ENCODE peak calls at places on chromosomes 2 and 18, in eight cellular contexts. One of them, this sample, is unnamed.

GRCh38 chr2:29562319-29562718 is 359.1 kb downstream of the ALK start:
- DNase-seq in lower lobe of right lung: no peak
- DNase-seq in neural crest cell: no peak
- DNase-seq in astrocyte of the spinal cord: no peak
- DNase-seq in osteocyte: no peak
- DNase-seq in body of pancreas: no peak
- DNase-seq in neural progenitor cell: no peak
- DNase-seq in GM10248: no peak
- DNase-seq in this sample: no peak

GRCh38 chr2:147456729-147457128 is 388.1 kb upstream of the ACVR2A start:
- DNase-seq in body of pancreas: no peak
- DNase-seq in neural crest cell: no peak
- DNase-seq in lower lobe of right lung: no peak
- DNase-seq in neural progenitor cell: no peak
- DNase-seq in GM10248: no peak
- DNase-seq in astrocyte of the spinal cord: no peak
- DNase-seq in osteocyte: no peak
- DNase-seq in this sample: no peak

GRCh38 chr18:46148810-46149209 is 44.6 kb downstream of the HAUS1 start:
- DNase-seq in neural progenitor cell: peak
- DNase-seq in lower lobe of right lung: no peak
- DNase-seq in neural crest cell: peak
- DNase-seq in osteocyte: no peak
- DNase-seq in GM10248: peak
- DNase-seq in astrocyte of the spinal cord: peak
- DNase-seq in body of pancreas: peak
- DNase-seq in this sample: no peak

GRCh38 chr2:95158441-95158840 is 1.2 kb downstream of the ZNF514 start:
- DNase-seq in astrocyte of the spinal cord: no peak
- DNase-seq in lower lobe of right lung: no peak
- DNase-seq in neural crest cell: no peak
- DNase-seq in body of pancreas: peak
- DNase-seq in osteocyte: no peak
- DNase-seq in neural progenitor cell: no peak
- DNase-seq in GM10248: no peak
- DNase-seq in this sample: no peak

GRCh38 chr2:200713003-200713703 is 98.6 kb upstream of the BZW1 start:
- DNase-seq in GM10248: peak
- DNase-seq in osteocyte: peak
- DNase-seq in neural crest cell: peak
- DNase-seq in body of pancreas: peak
- DNase-seq in neural progenitor cell: peak
- DNase-seq in lower lobe of right lung: peak
- DNase-seq in astrocyte of the spinal cord: peak
- DNase-seq in this sample: peak

GRCh38 chr2:42338567-42339190 is 22.3 kb downstream of the COX7A2L start:
- DNase-seq in astrocyte of the spinal cord: no peak
- DNase-seq in body of pancreas: peak
- DNase-seq in osteocyte: no peak
- DNase-seq in GM10248: no peak
- DNase-seq in lower lobe of right lung: no peak
- DNase-seq in neural crest cell: no peak
- DNase-seq in neural progenitor cell: no peak
- DNase-seq in this sample: no peak

GRCh38 chr18:10271481-10271880 is 183.0 kb upstream of the APCDD1 start:
- DNase-seq in osteocyte: no peak
- DNase-seq in GM10248: no peak
- DNase-seq in astrocyte of the spinal cord: no peak
- DNase-seq in neural progenitor cell: no peak
- DNase-seq in neural crest cell: no peak
- DNase-seq in lower lobe of right lung: no peak
- DNase-seq in body of pancreas: no peak
- DNase-seq in this sample: no peak

GRCh38 chr2:212931271-212931670 is 220.1 kb downstream of the IKZF2 start:
- DNase-seq in GM10248: no peak
- DNase-seq in body of pancreas: no peak
- DNase-seq in astrocyte of the spinal cord: no peak
- DNase-seq in osteocyte: no peak
- DNase-seq in neural progenitor cell: no peak
- DNase-seq in lower lobe of right lung: no peak
- DNase-seq in neural crest cell: no peak
- DNase-seq in this sample: no peak

GRCh38 chr2:8644605-8645175 is 37.2 kb upstream of the ID2 start:
- DNase-seq in astrocyte of the spinal cord: no peak
- DNase-seq in neural crest cell: no peak
- DNase-seq in lower lobe of right lung: peak
- DNase-seq in body of pancreas: peak
- DNase-seq in GM10248: no peak
- DNase-seq in neural progenitor cell: no peak
- DNase-seq in osteocyte: no peak
- DNase-seq in this sample: no peak

GRCh38 chr2:200523604-200524003 is 2.4 kb upstream of the SGO2 start:
- DNase-seq in body of pancreas: no peak
- DNase-seq in osteocyte: no peak
- DNase-seq in GM10248: no peak
- DNase-seq in neural progenitor cell: no peak
- DNase-seq in astrocyte of the spinal cord: no peak
- DNase-seq in lower lobe of right lung: no peak
- DNase-seq in neural crest cell: no peak
- DNase-seq in this sample: no peak

GRCh38 chr2:70014959-70015358 is 53.5 kb upstream of the ASPRV1 start:
- DNase-seq in osteocyte: no peak
- DNase-seq in GM10248: no peak
- DNase-seq in lower lobe of right lung: no peak
- DNase-seq in neural crest cell: no peak
- DNase-seq in body of pancreas: no peak
- DNase-seq in neural progenitor cell: no peak
- DNase-seq in astrocyte of the spinal cord: no peak
- DNase-seq in this sample: no peak

GRCh38 chr2:118095610-118096009 is 7.3 kb downstream of the INSIG2 start:
- DNase-seq in osteocyte: no peak
- DNase-seq in body of pancreas: no peak
- DNase-seq in neural progenitor cell: no peak
- DNase-seq in GM10248: no peak
- DNase-seq in astrocyte of the spinal cord: no peak
- DNase-seq in neural crest cell: no peak
- DNase-seq in lower lobe of right lung: no peak
- DNase-seq in this sample: no peak

GRCh38 chr2:177352441-177353070 is 40.0 kb upstream of the AGPS start:
- DNase-seq in astrocyte of the spinal cord: no peak
- DNase-seq in osteocyte: no peak
- DNase-seq in GM10248: no peak
- DNase-seq in lower lobe of right lung: no peak
- DNase-seq in neural progenitor cell: no peak
- DNase-seq in body of pancreas: no peak
- DNase-seq in neural crest cell: no peak
- DNase-seq in this sample: no peak

GRCh38 chr2:55109219-55109891 is 59.1 kb upstream of the RTN4 start:
- DNase-seq in lower lobe of right lung: no peak
- DNase-seq in astrocyte of the spinal cord: peak
- DNase-seq in body of pancreas: peak
- DNase-seq in neural crest cell: no peak
- DNase-seq in GM10248: no peak
- DNase-seq in neural progenitor cell: no peak
- DNase-seq in osteocyte: no peak
- DNase-seq in this sample: no peak

GRCh38 chr18:67864677-67865340 is 348.3 kb upstream of the DSEL start:
- DNase-seq in neural crest cell: no peak
- DNase-seq in body of pancreas: no peak
- DNase-seq in astrocyte of the spinal cord: peak
- DNase-seq in neural progenitor cell: peak
- DNase-seq in lower lobe of right lung: no peak
- DNase-seq in osteocyte: no peak
- DNase-seq in GM10248: no peak
- DNase-seq in this sample: no peak

GRCh38 chr2:177604291-177605065 is 211.9 kb downstream of the AGPS start:
- DNase-seq in body of pancreas: no peak
- DNase-seq in GM10248: peak
- DNase-seq in astrocyte of the spinal cord: peak
- DNase-seq in neural progenitor cell: peak
- DNase-seq in osteocyte: peak
- DNase-seq in neural crest cell: peak
- DNase-seq in lower lobe of right lung: no peak
- DNase-seq in this sample: no peak

GRCh38 chr18:4058179-4058578 is 396.9 kb downstream of the DLGAP1 start:
- DNase-seq in astrocyte of the spinal cord: no peak
- DNase-seq in neural progenitor cell: no peak
- DNase-seq in lower lobe of right lung: no peak
- DNase-seq in osteocyte: no peak
- DNase-seq in body of pancreas: no peak
- DNase-seq in GM10248: no peak
- DNase-seq in neural crest cell: no peak
- DNase-seq in this sample: no peak

GRCh38 chr2:54579682-54580349 is 123.7 kb downstream of the SPTBN1 start:
- DNase-seq in osteocyte: no peak
- DNase-seq in body of pancreas: peak
- DNase-seq in lower lobe of right lung: no peak
- DNase-seq in neural crest cell: no peak
- DNase-seq in GM10248: peak
- DNase-seq in neural progenitor cell: no peak
- DNase-seq in astrocyte of the spinal cord: no peak
- DNase-seq in this sample: no peak

GRCh38 chr18:77344777-77345507 is 95.3 kb downstream of the GALR1 start:
- DNase-seq in lower lobe of right lung: no peak
- DNase-seq in astrocyte of the spinal cord: peak
- DNase-seq in neural crest cell: no peak
- DNase-seq in neural progenitor cell: no peak
- DNase-seq in body of pancreas: no peak
- DNase-seq in GM10248: no peak
- DNase-seq in osteocyte: no peak
- DNase-seq in this sample: no peak

GRCh38 chr2:197097578-197098366 is 171.3 kb upstream of the PGAP1 start:
- DNase-seq in lower lobe of right lung: no peak
- DNase-seq in neural crest cell: no peak
- DNase-seq in osteocyte: no peak
- DNase-seq in GM10248: no peak
- DNase-seq in body of pancreas: peak
- DNase-seq in astrocyte of the spinal cord: peak
- DNase-seq in neural progenitor cell: no peak
- DNase-seq in this sample: peak

GRCh38 chr2:11466307-11467125 is 555 bp upstream of the E2F6 start:
- DNase-seq in GM10248: no peak
- DNase-seq in osteocyte: no peak
- DNase-seq in lower lobe of right lung: peak
- DNase-seq in astrocyte of the spinal cord: no peak
- DNase-seq in neural progenitor cell: no peak
- DNase-seq in body of pancreas: no peak
- DNase-seq in neural crest cell: no peak
- DNase-seq in this sample: no peak

DNA sequence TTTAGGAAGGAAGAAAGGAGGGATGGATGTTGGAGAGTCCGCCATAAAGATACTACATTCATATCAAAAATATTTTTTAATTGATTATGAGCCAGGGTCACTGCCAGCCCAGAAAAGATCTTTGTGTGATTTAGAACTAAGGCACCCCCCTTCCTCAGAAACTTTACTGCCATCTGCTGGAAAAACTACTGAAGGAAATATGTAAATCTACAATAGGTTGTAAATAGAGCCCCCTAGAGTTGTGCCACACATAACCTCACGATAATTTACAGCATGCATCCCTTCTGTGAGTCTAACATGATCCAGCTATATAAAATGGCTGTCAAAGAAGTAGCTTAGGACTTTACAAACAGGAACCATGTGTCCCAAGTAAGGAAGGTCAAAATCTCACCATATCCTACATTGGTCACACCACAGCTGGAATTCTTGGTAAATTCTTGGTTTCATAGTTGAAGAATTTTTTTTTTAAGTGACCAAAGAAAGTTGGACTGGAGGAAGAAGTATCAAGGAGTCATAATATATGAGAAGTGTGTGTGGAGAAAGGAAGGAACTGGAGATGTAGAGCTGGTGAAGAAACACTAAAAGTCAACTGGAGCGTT is 152.5 kb downstream of the CYP26B1 start:
- DNase-seq in osteocyte: no peak
- DNase-seq in GM10248: no peak
- DNase-seq in neural crest cell: no peak
- DNase-seq in body of pancreas: no peak
- DNase-seq in neural progenitor cell: peak
- DNase-seq in lower lobe of right lung: no peak
- DNase-seq in astrocyte of the spinal cord: peak
- DNase-seq in this sample: no peak
- TF ChIP-seq CTCF in osteocyte: peak
- TF ChIP-seq CTCF in GM10248: no peak
- TF ChIP-seq CTCF in neural crest cell: peak
- TF ChIP-seq CTCF in body of pancreas: no peak
- TF ChIP-seq CTCF in neural progenitor cell: peak
- TF ChIP-seq CTCF in lower lobe of right lung: peak
- TF ChIP-seq CTCF in astrocyte of the spinal cord: peak
- TF ChIP-seq CTCF in this sample: no peak

GRCh38 chr2:20452551-20452950 is 5.7 kb downstream of the RHOB start:
- DNase-seq in neural crest cell: no peak
- DNase-seq in lower lobe of right lung: no peak
- DNase-seq in osteocyte: no peak
- DNase-seq in neural progenitor cell: peak
- DNase-seq in astrocyte of the spinal cord: peak
- DNase-seq in GM10248: no peak
- DNase-seq in body of pancreas: no peak
- DNase-seq in this sample: peak
- TF ChIP-seq CTCF in neural crest cell: no peak
- TF ChIP-seq CTCF in lower lobe of right lung: peak
- TF ChIP-seq CTCF in osteocyte: peak
- TF ChIP-seq CTCF in neural progenitor cell: peak
- TF ChIP-seq CTCF in astrocyte of the spinal cord: peak
- TF ChIP-seq CTCF in GM10248: no peak
- TF ChIP-seq CTCF in body of pancreas: no peak
- TF ChIP-seq CTCF in this sample: no peak

DNA sequence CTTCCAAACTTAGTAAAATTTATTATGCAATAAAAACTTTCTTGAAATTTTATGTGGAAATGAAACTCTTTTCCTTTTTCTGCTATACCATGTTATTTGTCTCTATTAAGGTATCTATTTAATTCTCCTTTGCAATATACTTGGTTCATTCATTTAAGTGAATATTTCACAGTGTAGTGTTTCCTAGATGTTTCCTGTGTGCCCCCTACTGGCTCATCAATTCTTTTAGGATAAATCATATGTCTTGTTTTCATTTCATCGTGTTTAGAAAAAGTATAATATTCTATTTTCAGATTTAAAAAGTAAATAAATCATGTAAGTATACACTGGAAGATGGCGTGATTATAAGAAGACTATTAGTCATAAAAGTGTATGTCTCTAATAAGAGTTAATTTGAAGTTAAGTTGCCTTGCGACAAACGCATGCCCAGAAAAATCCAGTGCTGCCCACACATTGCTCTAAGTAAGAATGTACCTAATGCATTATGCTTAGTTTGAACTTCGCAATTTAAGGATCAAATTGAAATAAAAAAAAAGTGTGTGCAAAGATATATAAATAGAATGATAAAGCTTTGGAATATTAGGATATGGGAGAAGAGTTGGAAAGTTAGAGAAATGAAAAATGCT is 525.4 kb downstream of the KCNJ3 start:
- DNase-seq in GM10248: peak
- DNase-seq in body of pancreas: no peak
- DNase-seq in lower lobe of right lung: no peak
- DNase-seq in neural progenitor cell: peak
- DNase-seq in neural crest cell: no peak
- DNase-seq in osteocyte: no peak
- DNase-seq in astrocyte of the spinal cord: peak
- DNase-seq in this sample: no peak
- TF ChIP-seq CTCF in GM10248: peak
- TF ChIP-seq CTCF in body of pancreas: peak
- TF ChIP-seq CTCF in lower lobe of right lung: peak
- TF ChIP-seq CTCF in neural progenitor cell: peak
- TF ChIP-seq CTCF in neural crest cell: peak
- TF ChIP-seq CTCF in osteocyte: peak
- TF ChIP-seq CTCF in astrocyte of the spinal cord: peak
- TF ChIP-seq CTCF in this sample: no peak

GRCh38 chr2:223811757-223812156 is 25.6 kb downstream of the AP1S3 start:
- DNase-seq in neural crest cell: no peak
- DNase-seq in astrocyte of the spinal cord: peak
- DNase-seq in osteocyte: no peak
- DNase-seq in GM10248: no peak
- DNase-seq in body of pancreas: no peak
- DNase-seq in lower lobe of right lung: no peak
- DNase-seq in neural progenitor cell: no peak
- DNase-seq in this sample: no peak
- TF ChIP-seq CTCF in neural crest cell: no peak
- TF ChIP-seq CTCF in astrocyte of the spinal cord: no peak
- TF ChIP-seq CTCF in osteocyte: no peak
- TF ChIP-seq CTCF in GM10248: no peak
- TF ChIP-seq CTCF in body of pancreas: no peak
- TF ChIP-seq CTCF in lower lobe of right lung: no peak
- TF ChIP-seq CTCF in neural progenitor cell: no peak
- TF ChIP-seq CTCF in this sample: no peak

This sample was measured in coronary artery.